ENCODE peak calls at places on chromosome 17, in nine cellular contexts. A is heart left ventricle, E is A549, M is prostate gland, G is breast epithelium, N is ovary, V is erythroblast, T is H54, I is tibial nerve. O is an unnamed sample.

GRCh38 chr17:68910256-68910705 is 44.9 kb downstream of the ABCA8 start:
- DNase-seq in M (no peak), I (peak), T (no peak), A (no peak), G (no peak), V (no peak), E (no peak), N (peak), O (no peak)

GRCh38 chr17:79105937-79106336 is 31.3 kb downstream of the ENGASE start:
- DNase-seq in E (no peak), V (no peak), G (no peak), I (no peak), T (no peak), A (no peak), M (no peak), N (no peak), O (no peak)

GRCh38 chr17:40548982-40549680 is 16.1 kb downstream of the CCR7 start:
- DNase-seq in E (peak), N (peak), A (no peak), I (peak), T (no peak), M (no peak), V (no peak), G (peak), O (no peak)

GRCh38 chr17:74532115-74532514 is 840 bp upstream of the CD300LB start:
- DNase-seq in V (no peak), M (no peak), A (no peak), G (peak), I (peak), T (no peak), E (no peak), N (no peak), O (no peak)

GRCh38 chr17:55334285-55334684 is 69.5 kb downstream of the HLF start:
- DNase-seq in G (no peak), E (no peak), I (no peak), V (no peak), N (no peak), A (no peak), M (no peak), T (no peak), O (no peak)

GRCh38 chr17:52930145-52930544 is 771.6 kb upstream of the CA10 start:
- DNase-seq in G (no peak), I (no peak), N (no peak), T (no peak), A (no peak), M (no peak), V (no peak), E (no peak), O (no peak)

GRCh38 chr17:35892091-35892637 is 12.0 kb upstream of the CCL5 start:
- DNase-seq in G (no peak), V (no peak), T (no peak), M (no peak), N (no peak), E (no peak), A (no peak), I (no peak), O (no peak)

GRCh38 chr17:7634384-7634783 is 4.4 kb downstream of the SHBG start:
- DNase-seq in I (peak), A (peak), M (no peak), T (no peak), N (peak), G (no peak), E (peak), V (peak), O (no peak)

GRCh38 chr17:82496529-82497434 is 22.8 kb upstream of the FOXK2 start:
- DNase-seq in G (peak), A (peak), E (peak), V (peak), M (peak), T (peak), I (peak), N (peak), O (peak)

GRCh38 chr17:81665205-81666091 is 957 bp downstream of the OXLD1 start:
- DNase-seq in M (no peak), T (no peak), N (no peak), V (peak), G (no peak), I (no peak), A (no peak), E (peak), O (peak)

GRCh38 chr17:68567035-68567434 is 34.1 kb downstream of the FAM20A start:
- DNase-seq in G (no peak), M (no peak), N (no peak), V (no peak), T (no peak), I (no peak), E (no peak), A (no peak), O (no peak)

GRCh38 chr17:40309031-40309937 is at the start of gene RARA:
- DNase-seq in E (peak), V (peak), M (no peak), N (peak), A (no peak), T (no peak), G (no peak), I (no peak), O (peak)

GRCh38 chr17:50649042-50649908 is 14.6 kb downstream of the ABCC3 start:
- DNase-seq in V (no peak), T (no peak), E (no peak), N (no peak), A (no peak), M (no peak), I (no peak), G (no peak), O (no peak)

GRCh38 chr17:74539281-74539820 is 6.6 kb downstream of the CD300C start:
- DNase-seq in A (no peak), V (no peak), E (no peak), T (no peak), G (no peak), I (no peak), M (no peak), N (no peak), O (no peak)

GRCh38 chr17:17484451-17484899 is 7.7 kb downstream of the MED9 start:
- DNase-seq in I (no peak), M (no peak), N (no peak), E (no peak), T (no peak), G (no peak), A (no peak), V (no peak), O (no peak)

GRCh38 chr17:47413872-47414271 is 90.1 kb downstream of the EFCAB13 start:
- DNase-seq in A (no peak), M (no peak), E (no peak), N (no peak), I (no peak), G (no peak), T (peak), V (no peak), O (no peak)

GRCh38 chr17:81489012-81489968 is 23.3 kb downstream of the ACTG1 start:
- DNase-seq in A (no peak), T (no peak), V (no peak), M (no peak), N (no peak), E (no peak), G (no peak), I (no peak), O (no peak)

GRCh38 chr17:8173871-8174322 is 2.3 kb downstream of the TMEM107 start:
- DNase-seq in I (no peak), E (no peak), T (no peak), A (no peak), M (no peak), G (no peak), N (no peak), V (no peak), O (no peak)

GRCh38 chr17:27577124-27577761 is 53.7 kb upstream of the LGALS9 start:
- DNase-seq in V (peak), N (no peak), M (no peak), G (no peak), I (no peak), A (no peak), T (no peak), E (no peak), O (no peak)

GRCh38 chr17:57604771-57605733 is 140.0 kb downstream of the CCDC182 start:
- DNase-seq in A (no peak), G (no peak), T (no peak), V (no peak), N (peak), E (no peak), I (peak), M (peak), O (peak)

GRCh38 chr17:44207319-44207718 is 7.6 kb upstream of the ATXN7L3 start:
- DNase-seq in I (no peak), N (no peak), M (no peak), A (peak), G (no peak), V (no peak), T (no peak), E (no peak), O (no peak)

GRCh38 chr17:13544292-13544691 is 57.4 kb downstream of the HS3ST3A1 start:
- DNase-seq in M (peak), G (peak), T (peak), A (no peak), I (no peak), V (no peak), N (peak), E (no peak), O (no peak)

GRCh38 chr17:14942511-14943185 is 322.5 kb downstream of the PMP22 start:
- DNase-seq in I (no peak), G (no peak), V (no peak), N (no peak), M (peak), E (no peak), T (no peak), A (no peak), O (no peak)

GRCh38 chr17:39867891-39868553 is at the start of gene ZPBP2:
- DNase-seq in A (no peak), T (no peak), M (no peak), N (no peak), I (no peak), V (no peak), E (no peak), G (no peak), O (peak)

GRCh38 chr17:27430882-27431491 is 25.3 kb upstream of the KSR1 start:
- DNase-seq in N (no peak), V (peak), T (peak), M (no peak), E (peak), I (no peak), A (no peak), G (no peak), O (no peak)

GRCh38 chr17:74288785-74289184 is 14.8 kb downstream of the DNAI2 start:
- DNase-seq in G (no peak), V (peak), A (no peak), N (no peak), I (no peak), E (no peak), M (no peak), T (peak), O (no peak)

GRCh38 chr17:17416400-17417360 is 60.1 kb upstream of the MED9 start:
- DNase-seq in I (no peak), A (no peak), T (no peak), G (no peak), E (peak), V (peak), M (peak), N (no peak), O (no peak)

GRCh38 chr17:74380086-74380958 is 13.0 kb downstream of the GPR142 start:
- DNase-seq in V (no peak), T (no peak), G (peak), M (peak), A (peak), I (no peak), E (no peak), N (no peak), O (no peak)

GRCh38 chr17:6677946-6678345 is 26.4 kb downstream of the C17orf100 start:
- DNase-seq in N (no peak), I (no peak), E (no peak), G (no peak), M (no peak), T (no peak), V (no peak), A (no peak), O (no peak)

GRCh38 chr17:83081561-83082201 is 2.3 kb downstream of the METRNL start:
- DNase-seq in A (no peak), V (no peak), T (no peak), G (no peak), I (peak), E (no peak), M (no peak), N (no peak), O (no peak)

DNA sequence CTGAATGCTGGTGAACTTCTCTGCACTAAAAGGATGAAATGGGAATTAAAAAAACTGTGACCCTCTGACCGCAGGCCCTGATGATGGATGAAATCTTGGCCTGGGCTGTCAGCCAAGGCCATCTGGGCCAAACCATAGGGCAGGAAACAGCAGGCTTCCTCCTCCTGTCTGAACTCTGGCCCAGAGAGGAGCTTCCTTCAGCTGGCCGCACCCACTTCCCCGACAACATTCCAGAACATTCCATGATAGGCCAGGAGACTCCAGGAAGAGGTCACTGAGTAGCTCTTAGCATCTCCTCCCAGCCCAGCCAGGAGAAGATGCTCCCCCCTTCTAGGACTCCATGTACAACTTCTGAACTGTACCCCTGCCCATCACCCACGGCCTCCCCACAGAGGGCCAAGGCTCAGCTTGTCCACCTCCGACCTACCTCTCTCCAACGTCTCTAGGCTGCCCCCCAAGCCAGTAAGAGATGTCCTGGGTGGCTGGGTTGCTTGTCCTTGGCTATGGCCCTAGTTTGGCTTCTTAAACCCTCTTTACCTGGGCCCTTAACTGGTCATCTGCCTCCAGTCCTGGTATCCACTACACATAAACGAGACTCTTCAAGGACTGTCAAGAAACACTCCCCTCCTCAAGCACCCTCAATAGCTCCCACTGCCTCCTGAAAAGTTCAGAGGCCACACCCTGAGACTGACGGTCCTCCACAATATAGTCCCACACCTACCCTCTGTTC is 1.7 kb downstream of the RPH3AL start:
- DNase-seq in G (peak), A (peak), V (no peak), I (peak), E (peak), T (peak), N (peak), M (no peak), O (no peak)
- TF ChIP-seq POLR2A in G (no peak), A (peak), V (no peak), I (no peak), E (peak), T (no peak), N (no peak), M (no peak), O (no peak)

GRCh38 chr17:59680314-59680713 is 26.9 kb downstream of the PTRH2 start:
- DNase-seq in N (no peak), T (no peak), M (no peak), A (no peak), G (no peak), I (no peak), E (no peak), V (no peak), O (no peak)

GRCh38 chr17:59678946-59679345 is 28.3 kb downstream of the PTRH2 start:
- DNase-seq in N (no peak), A (no peak), V (no peak), T (no peak), I (no peak), M (no peak), E (no peak), G (no peak), O (no peak)

GRCh38 chr17:59688008-59688407 is 19.2 kb downstream of the PTRH2 start:
- DNase-seq in T (no peak), N (no peak), I (no peak), E (no peak), A (no peak), V (no peak), G (no peak), M (no peak), O (no peak)

GRCh38 chr17:59684967-59685366 is 22.3 kb downstream of the PTRH2 start:
- DNase-seq in T (no peak), V (peak), M (no peak), I (no peak), A (no peak), G (no peak), E (no peak), N (no peak), O (no peak)

GRCh38 chr17:59683283-59683682 is 23.9 kb downstream of the PTRH2 start:
- DNase-seq in E (no peak), M (no peak), V (no peak), I (no peak), N (no peak), T (no peak), G (no peak), A (no peak), O (no peak)
- TF ChIP-seq POLR2A in E (no peak), M (no peak), V (no peak), I (no peak), N (no peak), T (no peak), G (no peak), A (no peak), O (no peak)

GRCh38 chr17:75853410-75853809 is 1.7 kb downstream of the WBP2 start:
- DNase-seq in E (no peak), G (peak), T (no peak), V (no peak), N (no peak), I (no peak), A (no peak), M (no peak), O (no peak)

GRCh38 chr17:75854881-75855309 is 240 bp downstream of the WBP2 start:
- DNase-seq in T (no peak), A (no peak), V (no peak), M (no peak), N (no peak), I (no peak), G (peak), E (peak), O (no peak)

GRCh38 chr17:75856062-75856681 is 1.0 kb upstream of the WBP2 start:
- DNase-seq in G (no peak), T (no peak), I (peak), M (no peak), E (peak), N (no peak), V (peak), A (no peak), O (no peak)

GRCh38 chr17:75855310-75856061 is at the start of gene WBP2:
- DNase-seq in I (peak), V (peak), G (peak), T (peak), A (peak), E (peak), M (peak), N (peak), O (peak)

DNA sequence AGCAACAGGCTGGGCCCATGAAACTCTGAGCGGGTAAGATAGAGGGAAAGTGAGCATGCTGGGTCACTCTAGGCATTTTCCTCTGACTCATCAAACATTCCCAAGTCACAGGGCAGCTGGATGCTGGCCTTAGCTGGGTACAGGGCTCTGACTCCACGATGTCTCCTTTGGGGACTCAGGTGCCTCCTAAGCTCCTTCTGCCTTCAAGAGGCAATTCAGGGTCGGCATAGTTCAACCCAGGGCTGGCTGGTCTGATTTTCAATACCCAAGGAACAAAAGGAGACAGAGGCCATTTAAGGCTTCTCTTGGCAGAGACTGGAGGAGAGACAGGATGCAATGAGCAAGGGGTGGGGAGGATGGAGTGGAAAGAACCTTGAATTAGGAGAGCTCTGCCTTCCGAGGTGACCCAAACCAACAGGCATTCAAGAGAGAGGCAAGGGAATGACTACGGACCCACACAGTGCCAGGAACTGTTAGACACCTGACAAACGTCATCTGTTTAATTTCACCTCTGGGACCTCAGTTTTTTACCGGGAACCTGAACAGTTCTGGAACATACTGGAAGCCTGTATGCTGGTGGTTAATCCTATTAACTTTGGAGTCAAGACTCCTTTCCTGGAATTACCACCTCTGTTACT is 905 bp downstream of the WBP2 start:
- DNase-seq in M (no peak), E (peak), V (no peak), I (peak), G (peak), A (no peak), T (peak), N (peak), O (no peak)
- TF ChIP-seq POLR2A in M (no peak), E (no peak), V (peak), I (peak), G (no peak), A (no peak), T (no peak), N (no peak), O (no peak)

DNA sequence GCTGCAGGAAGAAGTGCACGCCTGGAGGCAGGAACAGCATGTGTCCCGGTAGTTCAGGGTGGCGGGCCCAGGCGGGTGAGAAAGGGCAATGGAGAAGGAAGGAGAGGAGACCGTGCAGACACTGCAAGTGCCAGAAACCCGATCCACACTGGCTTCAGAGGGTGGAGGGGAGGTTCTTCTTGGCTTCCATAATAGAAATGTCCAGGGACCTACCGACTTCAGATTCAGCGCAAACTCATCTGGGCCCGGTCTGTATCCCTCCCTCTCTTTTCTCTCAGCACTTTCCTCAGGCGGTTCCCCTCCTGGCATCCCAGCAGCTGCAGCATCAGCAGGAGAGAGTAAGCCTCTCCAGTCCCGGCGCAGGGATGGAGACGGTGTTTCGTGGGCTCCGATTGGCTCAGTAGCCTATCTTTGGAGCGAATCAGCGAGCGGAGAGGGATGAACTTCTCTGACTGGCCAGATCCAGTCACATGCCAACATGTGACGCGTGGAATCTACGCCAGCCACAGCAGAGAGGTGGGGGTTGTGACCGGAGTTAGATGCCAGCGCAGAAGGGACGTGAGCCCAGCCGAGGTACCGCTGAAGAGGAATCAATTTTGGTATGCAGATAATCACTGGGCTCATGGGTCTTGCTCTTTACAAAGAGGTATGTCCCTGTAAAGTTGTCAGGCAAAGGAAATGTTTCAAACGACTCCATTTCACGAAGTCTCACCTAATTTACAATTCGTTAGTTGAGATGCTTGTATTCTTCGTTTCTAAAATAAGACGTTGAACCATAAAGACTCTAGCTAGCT is 1.9 kb upstream of the PRPSAP2 start:
- DNase-seq in T (peak), N (peak), E (peak), V (peak), M (peak), A (peak), G (peak), I (peak), O (peak)
- TF ChIP-seq POLR2A in T (peak), N (peak), E (peak), V (peak), M (peak), A (peak), G (peak), I (peak), O (peak)

O was measured in GM12891.